ENCODE peak calls at places on chromosomes 11 and 22, in four cellular contexts. K is astrocyte, I is esophagus squamous epithelium, T is heart left ventricle. J is an unnamed sample.

GRCh38 chr11:117171007-117171647 is 7.4 kb upstream of the SIDT2 start:
- DNase-seq in T (no peak), K (no peak), I (no peak), J (no peak)

GRCh38 chr11:88188251-88189030 is 13.2 kb upstream of the RAB38 start:
- DNase-seq in K (peak; percentile 29), T (no peak), I (no peak), J (no peak)

GRCh38 chr11:117143390-117143789 is 697 bp upstream of the PAFAH1B2 start:
- DNase-seq in K (peak; percentile 45), I (no peak), T (no peak), J (no peak)

GRCh38 chr11:19919050-19919561 is 206.5 kb downstream of the NAV2 start:
- DNase-seq in I (no peak), T (no peak), K (peak; percentile 100), J (peak; percentile 85)

GRCh38 chr11:46348986-46349401 is 1.7 kb downstream of the DGKZ start:
- DNase-seq in K (no peak), T (no peak), I (no peak), J (no peak)

GRCh38 chr11:19674420-19674819 is 38.2 kb upstream of the NAV2 start:
- DNase-seq in I (no peak), K (no peak), T (no peak), J (no peak)

GRCh38 chr22:40237788-40238424 is 60.2 kb downstream of the TNRC6B start:
- DNase-seq in I (no peak), K (no peak), T (no peak), J (no peak)

GRCh38 chr11:86644291-86644690 is 28.1 kb downstream of the ME3 start:
- DNase-seq in T (no peak), I (no peak), K (peak; percentile 28), J (no peak)

GRCh38 chr11:30381879-30382278 is 59.0 kb downstream of the ARL14EP start:
- DNase-seq in T (no peak), I (no peak), K (no peak), J (no peak)

GRCh38 chr11:116927163-116927772 is 89.8 kb upstream of the APOA1 start:
- DNase-seq in I (no peak), K (no peak), T (no peak), J (no peak)

DNA sequence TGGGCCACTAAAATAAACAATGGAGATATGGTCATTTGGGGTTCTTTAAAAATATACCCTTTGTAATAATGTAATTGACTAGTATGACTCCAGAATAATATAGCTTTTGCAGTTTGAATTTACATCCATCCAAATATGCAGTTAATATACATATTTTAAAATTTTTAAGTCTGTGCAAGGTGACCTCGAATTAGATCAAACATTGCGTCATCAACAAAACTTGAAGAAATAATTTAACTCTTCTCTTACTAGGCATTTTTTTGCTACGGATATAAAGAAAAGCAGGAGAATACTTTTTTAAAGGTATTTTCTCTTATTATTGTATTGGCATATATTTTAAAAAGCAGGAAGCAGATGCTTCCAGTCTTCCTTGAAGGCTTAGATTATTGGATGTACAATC is 10.7 kb downstream of the OR51A4 start:
- DNase-seq in T (no peak), I (no peak), K (no peak), J (no peak)
- TF ChIP-seq CTCF in T (no peak), I (no peak), K (no peak), J (no peak)

DNA sequence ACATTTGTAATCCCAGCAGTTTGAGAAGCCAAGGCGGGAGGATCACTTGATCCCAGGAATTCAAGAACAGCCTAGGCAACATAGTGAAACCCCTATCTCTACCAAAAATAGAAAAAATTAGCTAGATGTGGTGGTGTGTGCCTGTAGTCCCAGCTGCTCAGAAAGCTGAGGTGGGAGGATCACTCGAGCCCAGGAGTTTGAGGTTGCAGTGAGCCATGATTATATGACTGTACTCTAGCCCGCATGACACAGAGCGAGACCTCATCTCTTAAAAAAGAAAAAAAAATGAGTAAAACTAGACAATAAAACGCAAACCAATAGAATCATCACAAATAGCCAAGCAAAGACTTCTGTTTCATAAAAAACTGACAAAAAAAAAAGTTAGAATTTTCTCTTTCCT is 21.8 kb downstream of the NUCB2 start:
- DNase-seq in K (no peak), I (no peak), T (no peak), J (no peak)
- H3K27me3 ChIP-seq in K (no peaks in the 10 kb centered on the region), I (no peaks in the 10 kb centered on the region), T (no peaks in the 10 kb centered on the region), J (no peaks in the 10 kb centered on the region)

GRCh38 chr11:66157182-66157864 is 87.3 kb downstream of the PACS1 start:
- DNase-seq in T (no peak), K (no peak), I (no peak), J (no peak)
- TF ChIP-seq CTCF in T (no peak), K (no peak), I (no peak), J (peak; percentile 18)

GRCh38 chr22:36797988-36798670 is 18.7 kb downstream of the PVALB start:
- DNase-seq in I (no peak), T (no peak), K (no peak), J (no peak)

GRCh38 chr22:36796629-36797175 is 20.1 kb downstream of the PVALB start:
- DNase-seq in I (no peak), K (no peak), T (no peak), J (no peak)

GRCh38 chr22:36798671-36799066 is 18.2 kb downstream of the PVALB start:
- DNase-seq in K (no peak), T (no peak), I (no peak), J (no peak)

GRCh38 chr22:36795633-36796032 is 19.7 kb upstream of the IFT27 start:
- DNase-seq in T (no peak), I (no peak), K (no peak), J (no peak)

GRCh38 chr22:36797334-36797733 is 19.5 kb downstream of the PVALB start:
- DNase-seq in T (no peak), K (no peak), I (no peak), J (no peak)
- H3K27me3 ChIP-seq in T (no peaks in the 10 kb centered on the region), K (peaks cover 11% of the 10 kb centered on the region), I (peaks cover 49% of the 10 kb centered on the region), J (peaks cover 48% of the 10 kb centered on the region)

GRCh38 chr11:74397531-74398243 is 546 bp downstream of the PGM2L1 start:
- DNase-seq in I (no peak), K (peak; percentile 37), T (no peak), J (no peak)
- TF ChIP-seq CTCF in I (peak; percentile 20), K (no peak), T (no peak), J (peak; percentile 19)

GRCh38 chr22:21991774-21992173 is 9.2 kb upstream of the TOP3B start:
- DNase-seq in T (no peak), K (no peak), I (no peak), J (no peak)

GRCh38 chr22:21989049-21989448 is 6.5 kb upstream of the TOP3B start:
- DNase-seq in K (no peak), I (no peak), T (no peak), J (no peak)

GRCh38 chr22:21992593-21993237 is 10.1 kb upstream of the TOP3B start:
- DNase-seq in K (no peak), T (no peak), I (no peak), J (no peak)

GRCh38 chr22:21990449-21991308 is 8.1 kb upstream of the TOP3B start:
- DNase-seq in T (no peak), I (no peak), K (no peak), J (no peak)

DNA sequence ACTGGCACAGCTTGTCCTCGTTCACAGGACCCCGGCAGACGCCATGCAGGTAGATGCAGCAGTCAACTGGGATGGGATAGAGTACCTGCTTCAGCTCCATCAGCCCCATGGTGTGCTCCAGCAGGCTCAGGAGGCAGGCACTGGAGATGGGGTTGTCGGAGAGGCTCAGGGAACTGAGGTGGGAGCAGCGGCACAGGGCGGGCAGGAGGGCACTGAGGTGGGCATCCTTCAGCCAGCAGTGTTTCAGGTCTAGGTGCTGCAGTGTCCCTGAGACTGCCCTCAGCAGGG is 8.7 kb upstream of the TOP3B start:
- DNase-seq in I (no peak), T (no peak), K (no peak), J (no peak)
- H3K27me3 ChIP-seq in I (peaks cover 30% of the 10 kb centered on the region), T (no peaks in the 10 kb centered on the region), K (peaks cover 14% of the 10 kb centered on the region), J (peaks cover 44% of the 10 kb centered on the region)